ENCODE peak calls at places on chromosomes 7 and 10, in four cellular contexts. M is H1, A is K562, I is HepG2. F is an unnamed sample.

GRCh38 chr7:158549176-158549833 is 38.3 kb downstream of the PTPRN2 start:
- DNase-seq in A (peak), I (no peak), M (no peak), F (peak)

GRCh38 chr7:45199506-45199905 is 41.9 kb downstream of the RAMP3 start:
- DNase-seq in M (no peak), A (no peak), I (no peak), F (no peak)

GRCh38 chr10:119284679-119285096 is 77.3 kb downstream of the GRK5 start:
- DNase-seq in I (no peak), A (no peak), M (no peak), F (no peak)

GRCh38 chr10:86779267-86780017 is 23.0 kb downstream of the BMPR1A start:
- DNase-seq in M (no peak), A (no peak), I (no peak), F (no peak)

GRCh38 chr7:19470031-19470430 is 238.8 kb downstream of the POLR1F start:
- DNase-seq in A (no peak), I (no peak), M (no peak), F (no peak)

GRCh38 chr10:125337510-125337909 is 177.1 kb upstream of the CTBP2 start:
- DNase-seq in M (no peak), I (no peak), A (no peak), F (peak)

GRCh38 chr7:20233362-20233761 is 16.2 kb upstream of the MACC1 start:
- DNase-seq in I (no peak), A (no peak), M (no peak), F (no peak)

GRCh38 chr10:42801135-42801534 is 18.5 kb downstream of the BMS1 start:
- DNase-seq in A (no peak), I (no peak), M (no peak), F (no peak)

GRCh38 chr10:52313350-52314006 is 603 bp upstream of the DKK1 start:
- DNase-seq in I (peak), A (no peak), M (peak), F (peak)

GRCh38 chr7:6613706-6614105 is 1.7 kb upstream of the ZNF853 start:
- DNase-seq in M (no peak), I (no peak), A (no peak), F (no peak)

GRCh38 chr7:76057813-76058145 is 9.9 kb downstream of the MDH2 start:
- DNase-seq in A (no peak), M (no peak), I (no peak), F (no peak)

GRCh38 chr10:111986079-111986478 is 197.5 kb downstream of the GPAM start:
- DNase-seq in M (no peak), A (no peak), I (no peak), F (no peak)
- TF ChIP-seq ATF3 in M (no peak), A (no peak), I (no peak), F (no peak)

GRCh38 chr10:118102116-118102515 is 55.4 kb upstream of the RAB11FIP2 start:
- DNase-seq in A (no peak), M (no peak), I (no peak), F (no peak)

GRCh38 chr10:118107040-118107439 is 60.3 kb upstream of the RAB11FIP2 start:
- DNase-seq in A (no peak), M (no peak), I (no peak), F (no peak)

GRCh38 chr10:118096022-118096421 is 49.3 kb upstream of the RAB11FIP2 start:
- DNase-seq in A (no peak), I (no peak), M (no peak), F (no peak)

GRCh38 chr10:118106426-118106825 is 59.7 kb upstream of the RAB11FIP2 start:
- DNase-seq in A (peak), M (no peak), I (peak), F (peak)

GRCh38 chr10:118101501-118101900 is 54.8 kb upstream of the RAB11FIP2 start:
- DNase-seq in A (no peak), I (no peak), M (no peak), F (no peak)
- TF ChIP-seq JUN in A (no peak), I (no peak), M (no peak), F (no peak)

GRCh38 chr10:60868946-60869345 is 75.0 kb downstream of the RHOBTB1 start:
- DNase-seq in A (no peak), I (no peak), M (no peak), F (no peak)

GRCh38 chr10:60865198-60865783 is 78.7 kb downstream of the RHOBTB1 start:
- DNase-seq in A (no peak), I (no peak), M (no peak), F (no peak)

GRCh38 chr10:60862517-60862916 is 81.5 kb downstream of the RHOBTB1 start:
- DNase-seq in M (no peak), A (no peak), I (no peak), F (no peak)

DNA sequence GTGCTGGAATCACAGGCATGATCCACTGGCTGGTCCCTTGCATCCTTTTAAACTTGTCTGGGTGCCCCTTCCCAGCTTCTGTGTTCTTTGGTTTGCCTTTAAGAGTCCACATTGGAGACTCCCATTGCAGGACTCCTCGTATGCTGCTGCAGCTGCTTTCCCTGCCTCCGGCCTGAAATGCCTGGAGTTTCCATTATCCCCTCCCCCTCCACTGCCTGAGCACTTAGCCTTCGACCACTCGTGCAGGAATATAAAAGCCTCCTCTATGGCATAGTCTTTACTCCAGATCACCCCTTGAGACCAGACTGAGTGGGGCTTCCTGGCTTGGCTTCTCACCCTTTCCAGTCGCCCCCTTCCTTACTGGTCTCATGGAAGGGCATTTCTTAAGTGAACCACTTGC is 80.2 kb downstream of the RHOBTB1 start:
- DNase-seq in A (no peak), M (no peak), I (no peak), F (no peak)
- TF ChIP-seq ATF2 in A (no peak), M (no peak), I (no peak), F (no peak)

DNA sequence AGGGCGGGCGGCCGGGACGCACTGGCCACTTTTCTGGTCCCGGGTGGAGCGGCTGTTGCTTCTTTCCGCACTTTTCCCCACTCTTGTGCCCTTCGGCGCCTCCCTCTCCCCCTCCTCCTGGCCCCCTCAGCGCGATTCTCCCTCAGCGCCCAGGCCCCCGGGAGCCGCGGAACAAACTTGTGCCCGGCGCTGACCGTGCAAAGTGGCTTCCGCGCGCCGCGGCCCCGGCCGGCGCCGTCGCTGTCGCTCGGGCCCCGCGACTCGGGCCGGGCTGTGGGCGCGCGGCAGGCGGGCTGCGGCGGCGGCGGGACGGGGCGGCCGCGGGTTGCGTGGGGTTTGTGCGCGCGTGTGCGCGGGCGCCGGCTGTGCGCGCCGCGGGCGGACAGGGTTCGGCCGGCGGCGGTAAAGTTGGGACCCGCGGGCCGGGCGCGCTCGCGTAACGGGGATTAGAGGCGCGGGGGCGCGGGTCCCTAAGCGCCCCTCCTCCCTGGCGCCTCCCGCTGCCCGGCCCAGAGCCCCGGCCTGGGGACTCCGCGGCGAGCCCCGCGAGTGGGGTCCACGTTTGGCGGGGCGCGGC is 674 bp downstream of the ZEB1 start:
- DNase-seq in M (no peak), A (no peak), I (no peak), F (no peak)
- TF ChIP-seq ATF3 in M (no peak), A (no peak), I (no peak), F (no peak)

F was measured in WTC11.